ENCODE peak calls at places on chromosomes 16 and 17, in four cellular contexts. N, V, Z and L are unnamed samples.

GRCh38 chr17:79258843-79259242 is 184.2 kb downstream of the ENGASE start:
- DNase-seq in N (no peak), V (no peak), Z (no peak), L (no peak)

GRCh38 chr17:7912927-7913524 is 3.1 kb downstream of the RNF227 start:
- DNase-seq in N (peak; percentile 77), V (peak; percentile 64), Z (peak; percentile 43), L (peak; percentile 51)

GRCh38 chr16:88289549-88290344 is 93.0 kb upstream of the ZNF469 start:
- DNase-seq in N (no peak), V (no peak), Z (no peak), L (no peak)

GRCh38 chr17:48064638-48065037 is 16.5 kb downstream of the NFE2L1 start:
- DNase-seq in N (peak; percentile 33), V (no peak), Z (no peak), L (no peak)

GRCh38 chr16:1290860-1291575 is 18.4 kb upstream of the UBE2I start:
- DNase-seq in N (peak; percentile 55), V (no peak), Z (no peak), L (no peak)

GRCh38 chr17:3683054-3683511 is 12.9 kb downstream of the P2RX5 start:
- DNase-seq in N (peak; percentile 27), V (peak; percentile 80), Z (peak; percentile 48), L (peak; percentile 61)

GRCh38 chr17:40753804-40754203 is 1.3 kb downstream of the KRT25 start:
- DNase-seq in N (no peak), V (no peak), Z (no peak), L (no peak)

GRCh38 chr16:16857603-16858283 is 478.8 kb downstream of the NPIPA7 start:
- DNase-seq in N (peak; percentile 14), V (no peak), Z (no peak), L (no peak)

GRCh38 chr16:60204221-60204620 is 1470.1 kb upstream of the GOT2 start:
- DNase-seq in N (no peak), V (no peak), Z (no peak), L (no peak)

GRCh38 chr16:86307518-86307903 is 202.8 kb upstream of the FOXF1 start:
- DNase-seq in N (no peak), V (no peak), Z (no peak), L (no peak)

DNA sequence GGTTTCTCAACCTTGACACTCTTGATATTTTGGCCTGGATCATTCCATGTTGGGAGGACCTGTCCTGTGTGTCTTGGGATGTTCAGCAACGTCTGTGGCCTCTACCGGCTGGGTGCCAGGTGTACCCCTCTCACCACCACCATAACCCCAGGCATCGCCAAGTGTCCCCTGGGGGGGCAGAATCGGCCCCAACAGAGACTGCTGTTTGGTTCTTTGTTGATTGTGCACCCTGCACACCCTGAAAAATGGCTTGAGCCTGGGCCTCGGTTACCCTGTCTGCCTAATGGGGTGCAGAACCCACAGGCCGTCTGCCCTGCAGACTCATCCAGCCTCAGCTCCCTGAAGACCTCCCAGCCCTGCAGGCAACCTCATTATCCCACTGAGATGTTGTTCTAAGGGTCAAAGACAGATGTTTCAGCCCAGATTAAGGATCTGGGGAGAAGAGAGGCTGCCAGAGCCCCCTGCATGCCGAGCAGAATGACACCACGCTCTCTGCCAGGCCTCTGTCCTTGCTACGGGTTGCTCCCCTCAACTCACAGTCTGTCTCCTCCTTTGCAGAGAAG is 9.2 kb downstream of the CACNG1 start:
- DNase-seq in N (no peak), V (no peak), Z (no peak), L (no peak)
- TF ChIP-seq TARDBP in N (no peak), V (no peak), Z (no peak), L (no peak)

DNA sequence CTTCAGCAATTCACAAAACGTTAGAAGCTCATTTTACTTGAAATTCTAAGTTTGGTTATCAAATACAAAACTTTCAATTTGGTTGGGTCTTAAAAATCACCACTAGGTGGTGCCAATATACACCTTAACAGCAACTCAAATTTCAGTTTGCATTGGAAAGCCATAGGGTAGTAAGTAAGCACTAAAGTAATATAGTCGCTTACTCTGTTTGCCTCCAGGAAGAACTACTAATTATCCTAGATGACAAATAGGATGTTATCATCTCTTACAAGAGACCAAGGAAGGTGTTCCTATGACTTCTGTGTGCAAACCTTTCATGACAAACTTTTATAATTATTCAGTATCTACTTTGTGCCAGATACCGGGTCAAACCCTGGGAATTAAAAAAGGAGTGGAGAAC is 93.3 kb downstream of the MYO1D start:
- DNase-seq in N (peak; percentile 47), V (peak; percentile 24), Z (peak; percentile 32), L (peak; percentile 55)
- TF ChIP-seq TARDBP in N (no peak), V (no peak), Z (no peak), L (no peak)

GRCh38 chr16:15490123-15490711 is 55.8 kb downstream of the BMERB1 start:
- DNase-seq in N (no peak), V (no peak), Z (no peak), L (no peak)

GRCh38 chr16:15489016-15489415 is 54.6 kb downstream of the BMERB1 start:
- DNase-seq in N (no peak), V (no peak), Z (no peak), L (no peak)

GRCh38 chr16:15485175-15485574 is 50.8 kb downstream of the BMERB1 start:
- DNase-seq in N (no peak), V (no peak), Z (no peak), L (no peak)

GRCh38 chr16:15486661-15487060 is 52.3 kb downstream of the BMERB1 start:
- DNase-seq in N (no peak), V (no peak), Z (no peak), L (no peak)

DNA sequence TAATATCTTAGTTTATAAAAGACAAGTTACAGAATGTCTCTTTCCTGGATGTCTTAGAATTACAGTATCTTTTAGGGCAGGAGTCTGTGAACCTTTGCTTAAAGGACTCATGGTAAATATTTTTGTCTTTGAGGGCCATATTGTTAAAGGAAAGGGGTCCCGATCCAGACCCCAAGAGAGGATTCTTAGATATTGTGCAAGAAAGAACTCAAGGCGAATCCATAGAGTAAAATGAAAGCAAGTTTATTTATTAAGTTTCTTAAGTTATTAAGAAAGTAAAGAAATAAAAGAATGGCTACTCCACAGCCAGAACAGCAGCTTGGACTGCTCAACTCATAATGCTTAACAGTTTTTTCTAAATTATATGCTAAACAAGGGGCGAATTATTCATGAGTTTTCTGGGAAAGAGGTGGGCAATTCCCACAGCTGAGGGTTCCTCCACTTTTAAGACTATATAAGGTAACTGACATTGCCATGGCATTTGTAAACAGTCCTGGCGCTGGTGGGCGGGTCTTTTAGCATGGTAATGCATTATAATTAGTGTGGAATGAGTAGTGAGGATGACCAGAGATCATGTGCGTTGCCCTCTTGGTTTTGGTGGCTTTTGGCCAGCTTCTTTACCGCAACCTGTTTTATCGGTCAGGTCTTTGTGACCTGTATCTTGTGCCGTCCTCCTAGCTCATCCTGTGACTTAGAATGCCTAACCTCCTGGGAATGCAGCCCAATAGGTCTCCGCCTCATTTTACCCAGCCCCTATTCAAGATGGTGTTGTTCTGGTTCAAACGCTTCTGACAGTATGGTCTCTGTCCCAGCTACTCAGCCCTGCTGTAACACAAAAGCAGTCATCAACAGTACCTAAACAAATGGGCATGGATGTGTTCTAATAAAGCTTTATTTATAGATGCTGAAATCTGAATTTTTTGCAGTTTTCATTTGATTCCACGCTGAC is 53.2 kb downstream of the BMERB1 start:
- DNase-seq in N (no peak), V (no peak), Z (no peak), L (no peak)
- TF ChIP-seq TARDBP in N (no peak), V (no peak), Z (no peak), L (no peak)

GRCh38 chr17:15662726-15663125 is 21.4 kb downstream of the TRIM16 start:
- DNase-seq in N (no peak), V (no peak), Z (no peak), L (no peak)

GRCh38 chr17:15659663-15660062 is 24.4 kb downstream of the TRIM16 start:
- DNase-seq in N (no peak), V (no peak), Z (no peak), L (no peak)

GRCh38 chr17:15657868-15658775 is 26.0 kb downstream of the TRIM16 start:
- DNase-seq in N (no peak), V (no peak), Z (no peak), L (no peak)

GRCh38 chr17:15660077-15660476 is 24.0 kb downstream of the TRIM16 start:
- DNase-seq in N (no peak), V (no peak), Z (no peak), L (no peak)

DNA sequence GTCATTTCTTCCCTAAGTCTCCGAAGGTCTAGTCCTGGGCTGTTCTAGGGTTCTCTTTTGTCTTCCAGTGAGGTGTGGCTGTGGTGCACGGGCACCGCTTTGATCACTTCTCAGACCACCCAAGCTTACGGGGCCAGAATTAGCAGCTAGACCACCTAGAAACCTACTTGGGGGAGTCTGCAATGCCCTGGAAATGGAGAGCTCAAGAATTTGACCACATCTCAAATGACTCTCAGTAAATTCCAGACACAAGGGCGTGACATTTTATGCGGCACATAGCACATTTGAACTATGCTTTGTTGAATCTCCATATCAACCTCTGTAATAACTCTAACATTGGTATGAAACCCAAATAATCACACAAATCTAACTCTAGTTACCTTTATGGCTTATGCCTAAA is 24.9 kb downstream of the TRIM16 start:
- DNase-seq in N (no peak), V (no peak), Z (no peak), L (no peak)
- TF ChIP-seq TARDBP in N (no peak), V (no peak), Z (no peak), L (no peak)

GRCh38 chr17:2027528-2028233 is 2.3 kb upstream of the DPH1 start:
- DNase-seq in N (no peak), V (no peak), Z (no peak), L (no peak)

GRCh38 chr17:2024572-2025219 is 438 bp downstream of the RTN4RL1 start:
- DNase-seq in N (no peak), V (no peak), Z (no peak), L (no peak)

GRCh38 chr17:2025220-2025621 is at the start of gene RTN4RL1:
- DNase-seq in N (no peak), V (peak; percentile 61), Z (no peak), L (peak; percentile 87)

GRCh38 chr17:2023692-2024571 is 1.2 kb downstream of the RTN4RL1 start:
- DNase-seq in N (no peak), V (peak; percentile 66), Z (no peak), L (peak; percentile 46)

GRCh38 chr17:2025622-2026309 is 632 bp upstream of the RTN4RL1 start:
- DNase-seq in N (peak; percentile 60), V (peak; percentile 65), Z (no peak), L (peak; percentile 59)
- TF ChIP-seq TARDBP in N (no peak), V (no peak), Z (no peak), L (no peak)

GRCh38 chr17:50101346-50102163 is 6.4 kb downstream of the PDK2 start:
- DNase-seq in N (no peak), V (no peak), Z (no peak), L (peak; percentile 72)
- TF ChIP-seq TARDBP in N (no peak), V (no peak), Z (no peak), L (no peak)

GRCh38 chr17:31195305-31195704 is 100.5 kb downstream of the NF1 start:
- DNase-seq in N (no peak), V (no peak), Z (no peak), L (no peak)

DNA sequence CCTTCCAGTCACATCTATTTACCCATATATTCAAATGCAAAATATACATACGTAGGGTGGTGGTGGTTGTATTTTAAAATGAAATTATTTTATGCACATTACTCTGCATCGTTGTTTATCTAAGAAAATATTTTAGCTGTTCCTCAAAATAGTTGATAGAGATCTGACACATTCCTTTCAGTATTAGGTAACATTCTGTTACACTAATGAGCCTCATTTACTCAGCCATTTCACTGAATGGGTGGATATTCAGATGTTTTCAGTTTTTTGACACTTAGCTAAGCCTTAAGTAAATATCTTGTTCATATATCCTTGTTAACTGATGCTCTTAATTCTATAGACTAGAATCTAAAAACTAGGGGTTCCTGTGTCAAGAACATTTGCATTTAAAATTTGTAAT is 95.6 kb downstream of the NF1 start:
- DNase-seq in N (no peak), V (no peak), Z (no peak), L (no peak)
- TF ChIP-seq TARDBP in N (no peak), V (no peak), Z (no peak), L (no peak)